ENCODE peak calls at places on chromosomes 12 and 14, in eight cellular contexts. Z, T, H, C, E, R, X and M are unnamed samples.

GRCh38 chr14:90674043-90674670 is 142.1 kb downstream of the TTC7B start:
- DNase-seq in Z (no peak), T (no peak), H (no peak), C (no peak), E (no peak), R (no peak), X (peak; percentile 33), M (no peak)

GRCh38 chr12:53502331-53502730 is 1.2 kb downstream of the TARBP2 start:
- DNase-seq in Z (no peak), T (no peak), H (no peak), C (no peak), E (no peak), R (no peak), X (no peak), M (peak; percentile 74)

GRCh38 chr14:35814371-35815005 is 5.4 kb upstream of the RALGAPA1 start:
- DNase-seq in Z (no peak), T (peak; percentile 59), H (peak; percentile 86), C (no peak), E (peak; percentile 91), R (peak; percentile 51), X (peak; percentile 32), M (peak; percentile 83)

GRCh38 chr12:57018906-57019305 is 2.6 kb upstream of the TAC3 start:
- DNase-seq in Z (no peak), T (no peak), H (no peak), C (no peak), E (no peak), R (no peak), X (no peak), M (no peak)

GRCh38 chr12:87678453-87678852 is 350.7 kb downstream of the C12orf50 start:
- DNase-seq in Z (no peak), T (peak; percentile 48), H (no peak), C (no peak), E (no peak), R (no peak), X (no peak), M (no peak)

GRCh38 chr12:52141306-52141705 is 50.5 kb downstream of the KRT80 start:
- DNase-seq in Z (no peak), T (no peak), H (no peak), C (no peak), E (no peak), R (no peak), X (no peak), M (no peak)

GRCh38 chr14:36817071-36817930 is 155.6 kb downstream of the PAX9 start:
- DNase-seq in Z (no peak), T (no peak), H (no peak), C (no peak), E (no peak), R (no peak), X (no peak), M (no peak)

GRCh38 chr12:96522283-96522682 is 32.9 kb downstream of the CFAP54 start:
- DNase-seq in Z (no peak), T (no peak), H (no peak), C (no peak), E (peak; percentile 48), R (no peak), X (no peak), M (no peak)

GRCh38 chr12:47838286-47838931 is 18.7 kb upstream of the HDAC7 start:
- DNase-seq in Z (no peak), T (peak; percentile 71), H (no peak), C (no peak), E (no peak), R (peak; percentile 60), X (no peak), M (peak; percentile 70)

GRCh38 chr12:130162771-130163460 is 652 bp downstream of the FZD10 start:
- DNase-seq in Z (no peak), T (no peak), H (no peak), C (peak; percentile 64), E (peak; percentile 65), R (no peak), X (no peak), M (no peak)

GRCh38 chr12:85782711-85783110 is 53.5 kb downstream of the RASSF9 start:
- DNase-seq in Z (no peak), T (peak; percentile 15), H (no peak), C (no peak), E (no peak), R (no peak), X (no peak), M (peak; percentile 29)

GRCh38 chr12:6551496-6552139 is 4.2 kb downstream of the IFFO1 start:
- DNase-seq in Z (no peak), T (peak; percentile 95), H (no peak), C (no peak), E (no peak), R (no peak), X (peak; percentile 62), M (no peak)

GRCh38 chr14:73726025-73726961 is 12.1 kb upstream of the PNMA1 start:
- DNase-seq in Z (no peak), T (peak; percentile 22), H (no peak), C (no peak), E (no peak), R (no peak), X (no peak), M (no peak)

GRCh38 chr12:38662851-38663250 is 242.5 kb downstream of the CPNE8 start:
- DNase-seq in Z (no peak), T (peak; percentile 61), H (no peak), C (no peak), E (no peak), R (no peak), X (no peak), M (no peak)

GRCh38 chr14:99026471-99026870 is 245.5 kb downstream of the BCL11B start:
- DNase-seq in Z (no peak), T (no peak), H (no peak), C (no peak), E (no peak), R (no peak), X (no peak), M (peak; percentile 50)

GRCh38 chr14:99537399-99537798 is 56.2 kb downstream of the CCNK start:
- DNase-seq in Z (no peak), T (peak; percentile 89), H (no peak), C (no peak), E (no peak), R (peak; percentile 90), X (no peak), M (no peak)

GRCh38 chr12:56336361-56337167 is 2.1 kb upstream of the IL23A start:
- DNase-seq in Z (peak; percentile 58), T (no peak), H (no peak), C (peak; percentile 44), E (no peak), R (no peak), X (no peak), M (no peak)

GRCh38 chr12:116282371-116283286 is 5.1 kb upstream of the MED13L start:
- DNase-seq in Z (no peak), T (no peak), H (no peak), C (no peak), E (no peak), R (no peak), X (no peak), M (no peak)

GRCh38 chr14:32560213-32560857 is 231.2 kb downstream of the AKAP6 start:
- DNase-seq in Z (no peak), T (peak; percentile 89), H (peak; percentile 59), C (no peak), E (peak; percentile 60), R (peak; percentile 58), X (peak; percentile 18), M (peak; percentile 79)

GRCh38 chr12:12445882-12446181 is 89.0 kb downstream of the BORCS5 start:
- DNase-seq in Z (no peak), T (no peak), H (no peak), C (no peak), E (peak; percentile 19), R (no peak), X (no peak), M (no peak)
- H3K4me1 ChIP-seq in Z (peaks cover 40% of the 10 kb centered on the region), T (peaks cover 13% of the 10 kb centered on the region), H (no peaks in the 10 kb centered on the region), C (no peaks in the 10 kb centered on the region), E (peaks cover 3% of the 10 kb centered on the region), R (peaks cover 37% of the 10 kb centered on the region), X (peaks cover 26% of the 10 kb centered on the region), M (peaks cover 11% of the 10 kb centered on the region)

DNA sequence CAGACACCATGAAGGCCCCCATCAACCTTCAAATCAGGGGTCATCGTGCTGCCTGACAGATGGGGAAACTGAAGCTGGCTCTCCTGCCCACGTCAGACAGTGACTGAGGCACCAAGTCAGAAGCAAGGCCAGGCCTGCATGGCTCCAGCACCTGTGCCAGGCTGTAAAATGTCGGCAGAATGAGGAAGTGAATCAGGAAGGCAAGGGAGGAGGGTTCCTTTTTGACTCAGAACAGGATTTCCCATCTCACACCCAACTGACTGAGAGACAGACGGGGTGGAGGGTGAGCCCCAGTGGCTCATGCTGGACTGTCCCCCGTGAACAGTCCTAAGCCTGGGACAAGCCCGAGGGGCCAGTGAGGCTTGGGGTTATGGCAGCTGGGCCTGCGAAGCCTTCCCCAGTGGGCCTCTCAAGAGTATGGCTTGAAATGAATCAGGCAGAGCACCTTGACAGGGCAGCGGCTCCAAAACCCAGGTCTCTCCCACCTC is 20.9 kb downstream of the SYNE3 start:
- DNase-seq in Z (no peak), T (no peak), H (peak; percentile 53), C (peak; percentile 57), E (no peak), R (no peak), X (no peak), M (no peak)
- H3K27me3 ChIP-seq in Z (no peaks in the 10 kb centered on the region), T (no peaks in the 10 kb centered on the region), H (no peaks in the 10 kb centered on the region), C (no peaks in the 10 kb centered on the region), E (no peaks in the 10 kb centered on the region), R (no peaks in the 10 kb centered on the region), X (no peaks in the 10 kb centered on the region), M (no peaks in the 10 kb centered on the region)

DNA sequence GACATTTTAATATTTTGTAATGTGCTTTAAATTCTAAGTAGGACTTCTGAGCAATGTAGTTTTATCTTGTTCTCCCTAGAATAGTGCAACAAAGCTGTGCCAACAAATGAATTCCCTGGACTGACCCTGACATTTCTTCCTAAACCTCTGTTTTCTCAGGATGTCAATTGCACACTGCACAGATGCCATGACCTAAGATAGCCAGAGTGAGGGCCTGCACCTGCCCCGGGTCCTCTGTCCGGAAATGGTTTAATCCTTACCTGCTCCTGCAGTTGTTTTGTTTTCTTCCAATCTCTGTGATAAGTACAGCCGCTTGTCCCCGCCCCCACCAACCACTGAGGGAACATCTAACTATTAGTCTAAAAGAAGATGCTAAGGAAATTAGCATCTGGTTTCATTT is 831.5 kb downstream of the GALC start:
- DNase-seq in Z (no peak), T (no peak), H (no peak), C (no peak), E (no peak), R (peak; percentile 13), X (no peak), M (no peak)
- H3K4me1 ChIP-seq in Z (no peaks in the 10 kb centered on the region), T (no peaks in the 10 kb centered on the region), H (no peaks in the 10 kb centered on the region), C (no peaks in the 10 kb centered on the region), E (peaks cover 2% of the 10 kb centered on the region), R (no peaks in the 10 kb centered on the region), X (no peaks in the 10 kb centered on the region), M (no peaks in the 10 kb centered on the region)

DNA sequence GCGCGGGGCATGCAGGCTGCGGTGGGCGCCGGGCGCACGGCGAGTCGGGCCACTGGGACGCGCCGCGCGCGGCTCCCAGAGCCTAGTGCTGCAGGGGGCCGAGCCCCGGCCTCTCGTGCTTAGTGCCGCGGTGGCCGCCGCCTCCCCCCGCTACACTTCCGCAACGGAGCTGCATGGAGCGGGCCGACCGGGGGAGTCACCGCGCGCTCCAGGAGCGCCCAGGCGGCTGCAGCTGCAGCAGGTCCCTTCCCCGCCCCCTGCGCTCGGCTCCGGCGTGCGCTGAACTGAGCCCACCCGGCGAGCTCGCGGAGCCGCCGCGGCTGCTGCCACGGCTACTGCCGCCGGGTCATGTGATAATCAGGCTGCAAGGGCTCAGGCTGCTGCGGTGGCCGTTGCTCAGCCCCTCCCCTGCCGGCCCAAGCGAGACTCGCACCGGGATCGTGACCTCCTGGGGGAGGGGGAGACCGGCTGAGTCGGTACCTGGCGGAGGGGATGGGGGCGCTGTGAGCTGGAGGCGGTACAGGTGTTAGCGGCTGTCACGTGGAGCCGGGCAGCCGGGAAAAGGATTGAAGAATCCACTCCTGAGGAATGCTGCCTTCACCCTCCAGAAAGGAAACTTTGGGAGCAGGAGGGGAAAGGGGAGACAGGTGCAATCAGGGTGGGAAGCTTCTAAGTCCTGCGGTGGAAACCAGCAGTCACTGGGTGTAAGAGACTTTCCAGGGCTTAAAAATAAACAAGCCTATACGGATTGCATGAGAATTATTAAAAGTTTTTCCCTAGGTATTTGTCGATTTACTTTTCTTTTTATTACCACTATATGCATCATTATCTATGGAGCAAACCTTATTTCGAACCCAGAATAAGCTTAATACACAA is at the start of gene PPM1H:
- DNase-seq in Z (peak; percentile 87), T (peak; percentile 56), H (peak; percentile 87), C (peak; percentile 87), E (peak; percentile 94), R (peak; percentile 63), X (peak; percentile 58), M (peak; percentile 33)
- H3K27me3 ChIP-seq in Z (no peaks in the 10 kb centered on the region), T (peaks cover 43% of the 10 kb centered on the region), H (no peaks in the 10 kb centered on the region), C (no peaks in the 10 kb centered on the region), E (no peaks in the 10 kb centered on the region), R (no peaks in the 10 kb centered on the region), X (no peaks in the 10 kb centered on the region), M (peaks cover 70% of the 10 kb centered on the region)